ENCODE peak calls at places on chromosomes 2 and 18, in six cellular contexts. One of them, this sample, is unnamed.

GRCh38 chr2:171482308-171482707 is 40.0 kb upstream of the CYBRD1 start:
- DNase-seq in GM04503: peak; percentile 4
- DNase-seq in COR-L47: no peak
- DNase-seq in DMS153: no peak
- DNase-seq in iPS-NIHi11: no peak
- DNase-seq in stimulated activated naive B cell treated with anti-CD40 and anti-IgM and Interleukin-4, amounts not matched to agents 10 μg/mL and 1 μg/mL and 100 μg/mL, for 72 hours: no peak
- DNase-seq in this sample: no peak

GRCh38 chr2:25301453-25302352 is 40.0 kb downstream of the DNMT3A start:
- DNase-seq in GM04503: peak; percentile 36
- DNase-seq in COR-L47: no peak
- DNase-seq in DMS153: no peak
- DNase-seq in iPS-NIHi11: no peak
- DNase-seq in stimulated activated naive B cell treated with anti-CD40 and anti-IgM and Interleukin-4, amounts not matched to agents 10 μg/mL and 1 μg/mL and 100 μg/mL, for 72 hours: peak; percentile 92
- DNase-seq in this sample: no peak

GRCh38 chr2:11777066-11777782 is 30.8 kb downstream of the LPIN1 start:
- DNase-seq in GM04503: no peak
- DNase-seq in COR-L47: no peak
- DNase-seq in DMS153: peak; percentile 16
- DNase-seq in iPS-NIHi11: no peak
- DNase-seq in stimulated activated naive B cell treated with anti-CD40 and anti-IgM and Interleukin-4, amounts not matched to agents 10 μg/mL and 1 μg/mL and 100 μg/mL, for 72 hours: no peak
- DNase-seq in this sample: no peak

GRCh38 chr2:240651185-240651584 is 25.9 kb downstream of the GPR35 start:
- DNase-seq in GM04503: no peak
- DNase-seq in COR-L47: no peak
- DNase-seq in DMS153: no peak
- DNase-seq in iPS-NIHi11: no peak
- DNase-seq in stimulated activated naive B cell treated with anti-CD40 and anti-IgM and Interleukin-4, amounts not matched to agents 10 μg/mL and 1 μg/mL and 100 μg/mL, for 72 hours: no peak
- DNase-seq in this sample: no peak

GRCh38 chr18:25832008-25832604 is 258.3 kb downstream of the SS18 start:
- DNase-seq in GM04503: no peak
- DNase-seq in COR-L47: peak; percentile 3
- DNase-seq in DMS153: no peak
- DNase-seq in iPS-NIHi11: peak; percentile 74
- DNase-seq in stimulated activated naive B cell treated with anti-CD40 and anti-IgM and Interleukin-4, amounts not matched to agents 10 μg/mL and 1 μg/mL and 100 μg/mL, for 72 hours: peak; percentile 4
- DNase-seq in this sample: peak; percentile 61

GRCh38 chr18:49061906-49062831 is 111.4 kb upstream of the SMAD7 start:
- DNase-seq in GM04503: no peak
- DNase-seq in COR-L47: no peak
- DNase-seq in DMS153: no peak
- DNase-seq in iPS-NIHi11: no peak
- DNase-seq in stimulated activated naive B cell treated with anti-CD40 and anti-IgM and Interleukin-4, amounts not matched to agents 10 μg/mL and 1 μg/mL and 100 μg/mL, for 72 hours: no peak
- DNase-seq in this sample: no peak

GRCh38 chr18:21703241-21703820 is 1.2 kb downstream of the ABHD3 start:
- DNase-seq in GM04503: no peak
- DNase-seq in COR-L47: no peak
- DNase-seq in DMS153: no peak
- DNase-seq in iPS-NIHi11: peak; percentile 17
- DNase-seq in stimulated activated naive B cell treated with anti-CD40 and anti-IgM and Interleukin-4, amounts not matched to agents 10 μg/mL and 1 μg/mL and 100 μg/mL, for 72 hours: no peak
- DNase-seq in this sample: no peak

GRCh38 chr2:148926291-148926961 is 51.4 kb downstream of the KIF5C start:
- DNase-seq in GM04503: no peak
- DNase-seq in COR-L47: no peak
- DNase-seq in DMS153: no peak
- DNase-seq in iPS-NIHi11: peak; percentile 52
- DNase-seq in stimulated activated naive B cell treated with anti-CD40 and anti-IgM and Interleukin-4, amounts not matched to agents 10 μg/mL and 1 μg/mL and 100 μg/mL, for 72 hours: peak; percentile 24
- DNase-seq in this sample: no peak

GRCh38 chr2:239225921-239226561 is 174.8 kb downstream of the HDAC4 start:
- DNase-seq in GM04503: peak; percentile 90
- DNase-seq in COR-L47: no peak
- DNase-seq in DMS153: no peak
- DNase-seq in iPS-NIHi11: no peak
- DNase-seq in stimulated activated naive B cell treated with anti-CD40 and anti-IgM and Interleukin-4, amounts not matched to agents 10 μg/mL and 1 μg/mL and 100 μg/mL, for 72 hours: no peak
- DNase-seq in this sample: peak; percentile 40

GRCh38 chr2:24466871-24467870 is 23.9 kb upstream of the NCOA1 start:
- DNase-seq in GM04503: no peak
- DNase-seq in COR-L47: no peak
- DNase-seq in DMS153: no peak
- DNase-seq in iPS-NIHi11: peak; percentile 38
- DNase-seq in stimulated activated naive B cell treated with anti-CD40 and anti-IgM and Interleukin-4, amounts not matched to agents 10 μg/mL and 1 μg/mL and 100 μg/mL, for 72 hours: no peak
- DNase-seq in this sample: no peak

GRCh38 chr18:24982831-24983230 is 369.1 kb downstream of the ZNF521 start:
- DNase-seq in GM04503: no peak
- DNase-seq in COR-L47: no peak
- DNase-seq in DMS153: no peak
- DNase-seq in iPS-NIHi11: no peak
- DNase-seq in stimulated activated naive B cell treated with anti-CD40 and anti-IgM and Interleukin-4, amounts not matched to agents 10 μg/mL and 1 μg/mL and 100 μg/mL, for 72 hours: no peak
- DNase-seq in this sample: no peak

GRCh38 chr2:210363261-210363660 is 48.3 kb upstream of the MYL1 start:
- DNase-seq in GM04503: no peak
- DNase-seq in COR-L47: peak; percentile 0
- DNase-seq in DMS153: no peak
- DNase-seq in iPS-NIHi11: peak; percentile 21
- DNase-seq in stimulated activated naive B cell treated with anti-CD40 and anti-IgM and Interleukin-4, amounts not matched to agents 10 μg/mL and 1 μg/mL and 100 μg/mL, for 72 hours: no peak
- DNase-seq in this sample: no peak

GRCh38 chr2:29920631-29921559 is 491 bp downstream of the ALK start:
- DNase-seq in GM04503: no peak
- DNase-seq in COR-L47: no peak
- DNase-seq in DMS153: no peak
- DNase-seq in iPS-NIHi11: no peak
- DNase-seq in stimulated activated naive B cell treated with anti-CD40 and anti-IgM and Interleukin-4, amounts not matched to agents 10 μg/mL and 1 μg/mL and 100 μg/mL, for 72 hours: no peak
- DNase-seq in this sample: no peak

GRCh38 chr2:118114863-118115262 is 26.6 kb downstream of the INSIG2 start:
- DNase-seq in GM04503: no peak
- DNase-seq in COR-L47: no peak
- DNase-seq in DMS153: no peak
- DNase-seq in iPS-NIHi11: no peak
- DNase-seq in stimulated activated naive B cell treated with anti-CD40 and anti-IgM and Interleukin-4, amounts not matched to agents 10 μg/mL and 1 μg/mL and 100 μg/mL, for 72 hours: no peak
- DNase-seq in this sample: no peak

GRCh38 chr2:74092236-74092635 is 55.5 kb downstream of the BOLA3 start:
- DNase-seq in GM04503: no peak
- DNase-seq in COR-L47: no peak
- DNase-seq in DMS153: no peak
- DNase-seq in iPS-NIHi11: no peak
- DNase-seq in stimulated activated naive B cell treated with anti-CD40 and anti-IgM and Interleukin-4, amounts not matched to agents 10 μg/mL and 1 μg/mL and 100 μg/mL, for 72 hours: no peak
- DNase-seq in this sample: no peak

GRCh38 chr18:48777026-48777736 is 173.6 kb downstream of the SMAD7 start:
- DNase-seq in GM04503: no peak
- DNase-seq in COR-L47: peak; percentile 55
- DNase-seq in DMS153: peak; percentile 21
- DNase-seq in iPS-NIHi11: peak; percentile 97
- DNase-seq in stimulated activated naive B cell treated with anti-CD40 and anti-IgM and Interleukin-4, amounts not matched to agents 10 μg/mL and 1 μg/mL and 100 μg/mL, for 72 hours: peak; percentile 38
- DNase-seq in this sample: peak; percentile 69

GRCh38 chr18:77650799-77651385 is 401.2 kb downstream of the GALR1 start:
- DNase-seq in GM04503: no peak
- DNase-seq in COR-L47: peak; percentile 73
- DNase-seq in DMS153: peak; percentile 48
- DNase-seq in iPS-NIHi11: peak; percentile 96
- DNase-seq in stimulated activated naive B cell treated with anti-CD40 and anti-IgM and Interleukin-4, amounts not matched to agents 10 μg/mL and 1 μg/mL and 100 μg/mL, for 72 hours: peak; percentile 48
- DNase-seq in this sample: peak; percentile 68

GRCh38 chr2:234980476-234981187 is 28.8 kb downstream of the SH3BP4 start:
- DNase-seq in GM04503: no peak
- DNase-seq in COR-L47: peak; percentile 85
- DNase-seq in DMS153: peak; percentile 69
- DNase-seq in iPS-NIHi11: no peak
- DNase-seq in stimulated activated naive B cell treated with anti-CD40 and anti-IgM and Interleukin-4, amounts not matched to agents 10 μg/mL and 1 μg/mL and 100 μg/mL, for 72 hours: no peak
- DNase-seq in this sample: no peak

GRCh38 chr2:9777081-9777480 is 66.2 kb upstream of the TAF1B start:
- DNase-seq in GM04503: no peak
- DNase-seq in COR-L47: no peak
- DNase-seq in DMS153: no peak
- DNase-seq in iPS-NIHi11: no peak
- DNase-seq in stimulated activated naive B cell treated with anti-CD40 and anti-IgM and Interleukin-4, amounts not matched to agents 10 μg/mL and 1 μg/mL and 100 μg/mL, for 72 hours: no peak
- DNase-seq in this sample: no peak

GRCh38 chr18:55321268-55322175 is 266.5 kb downstream of the TCF4 start:
- DNase-seq in GM04503: peak; percentile 64
- DNase-seq in COR-L47: peak; percentile 95
- DNase-seq in DMS153: peak; percentile 70
- DNase-seq in iPS-NIHi11: peak; percentile 72
- DNase-seq in stimulated activated naive B cell treated with anti-CD40 and anti-IgM and Interleukin-4, amounts not matched to agents 10 μg/mL and 1 μg/mL and 100 μg/mL, for 72 hours: peak; percentile 84
- DNase-seq in this sample: peak; percentile 84

GRCh38 chr2:222456479-222457077 is 32.2 kb downstream of the SGPP2 start:
- DNase-seq in GM04503: no peak
- DNase-seq in COR-L47: no peak
- DNase-seq in DMS153: no peak
- DNase-seq in iPS-NIHi11: no peak
- DNase-seq in stimulated activated naive B cell treated with anti-CD40 and anti-IgM and Interleukin-4, amounts not matched to agents 10 μg/mL and 1 μg/mL and 100 μg/mL, for 72 hours: no peak
- DNase-seq in this sample: no peak

GRCh38 chr2:64404002-64404731 is 49.8 kb upstream of the LGALSL start:
- DNase-seq in GM04503: no peak
- DNase-seq in COR-L47: peak; percentile 82
- DNase-seq in DMS153: peak; percentile 83
- DNase-seq in iPS-NIHi11: peak; percentile 87
- DNase-seq in stimulated activated naive B cell treated with anti-CD40 and anti-IgM and Interleukin-4, amounts not matched to agents 10 μg/mL and 1 μg/mL and 100 μg/mL, for 72 hours: no peak
- DNase-seq in this sample: peak; percentile 96

GRCh38 chr18:2111456-2111855 is 459.8 kb downstream of the METTL4 start:
- DNase-seq in GM04503: peak; percentile 17
- DNase-seq in COR-L47: no peak
- DNase-seq in DMS153: no peak
- DNase-seq in iPS-NIHi11: no peak
- DNase-seq in stimulated activated naive B cell treated with anti-CD40 and anti-IgM and Interleukin-4, amounts not matched to agents 10 μg/mL and 1 μg/mL and 100 μg/mL, for 72 hours: no peak
- DNase-seq in this sample: no peak

GRCh38 chr2:67879586-67880290 is 183.1 kb downstream of the C1D start:
- DNase-seq in GM04503: no peak
- DNase-seq in COR-L47: no peak
- DNase-seq in DMS153: no peak
- DNase-seq in iPS-NIHi11: no peak
- DNase-seq in stimulated activated naive B cell treated with anti-CD40 and anti-IgM and Interleukin-4, amounts not matched to agents 10 μg/mL and 1 μg/mL and 100 μg/mL, for 72 hours: no peak
- DNase-seq in this sample: no peak

GRCh38 chr2:14681608-14682007 is 49.1 kb downstream of the LRATD1 start:
- DNase-seq in GM04503: no peak
- DNase-seq in COR-L47: no peak
- DNase-seq in DMS153: no peak
- DNase-seq in iPS-NIHi11: no peak
- DNase-seq in stimulated activated naive B cell treated with anti-CD40 and anti-IgM and Interleukin-4, amounts not matched to agents 10 μg/mL and 1 μg/mL and 100 μg/mL, for 72 hours: no peak
- DNase-seq in this sample: no peak

GRCh38 chr2:62641410-62641843 is 64.1 kb upstream of the EHBP1 start:
- DNase-seq in GM04503: no peak
- DNase-seq in COR-L47: no peak
- DNase-seq in DMS153: no peak
- DNase-seq in iPS-NIHi11: no peak
- DNase-seq in stimulated activated naive B cell treated with anti-CD40 and anti-IgM and Interleukin-4, amounts not matched to agents 10 μg/mL and 1 μg/mL and 100 μg/mL, for 72 hours: no peak
- DNase-seq in this sample: no peak

GRCh38 chr2:76089683-76090082 is 379.0 kb upstream of the GCFC2 start:
- DNase-seq in GM04503: no peak
- DNase-seq in COR-L47: no peak
- DNase-seq in DMS153: no peak
- DNase-seq in iPS-NIHi11: no peak
- DNase-seq in stimulated activated naive B cell treated with anti-CD40 and anti-IgM and Interleukin-4, amounts not matched to agents 10 μg/mL and 1 μg/mL and 100 μg/mL, for 72 hours: no peak
- DNase-seq in this sample: no peak

GRCh38 chr2:127596311-127597045 is 49.5 kb upstream of the GPR17 start:
- DNase-seq in GM04503: no peak
- DNase-seq in COR-L47: no peak
- DNase-seq in DMS153: no peak
- DNase-seq in iPS-NIHi11: no peak
- DNase-seq in stimulated activated naive B cell treated with anti-CD40 and anti-IgM and Interleukin-4, amounts not matched to agents 10 μg/mL and 1 μg/mL and 100 μg/mL, for 72 hours: no peak
- DNase-seq in this sample: no peak

GRCh38 chr2:143463717-143464116 is 334.5 kb downstream of the ARHGAP15 start:
- DNase-seq in GM04503: no peak
- DNase-seq in COR-L47: no peak
- DNase-seq in DMS153: no peak
- DNase-seq in iPS-NIHi11: no peak
- DNase-seq in stimulated activated naive B cell treated with anti-CD40 and anti-IgM and Interleukin-4, amounts not matched to agents 10 μg/mL and 1 μg/mL and 100 μg/mL, for 72 hours: no peak
- DNase-seq in this sample: no peak

GRCh38 chr18:46401486-46402115 is 255.4 kb downstream of the LOXHD1 start:
- DNase-seq in GM04503: no peak
- DNase-seq in COR-L47: no peak
- DNase-seq in DMS153: no peak
- DNase-seq in iPS-NIHi11: no peak
- DNase-seq in stimulated activated naive B cell treated with anti-CD40 and anti-IgM and Interleukin-4, amounts not matched to agents 10 μg/mL and 1 μg/mL and 100 μg/mL, for 72 hours: no peak
- DNase-seq in this sample: no peak

GRCh38 chr2:79219383-79219988 is 59.9 kb upstream of the REG3A start:
- DNase-seq in GM04503: no peak
- DNase-seq in COR-L47: peak; percentile 5
- DNase-seq in DMS153: peak; percentile 28
- DNase-seq in iPS-NIHi11: peak; percentile 69
- DNase-seq in stimulated activated naive B cell treated with anti-CD40 and anti-IgM and Interleukin-4, amounts not matched to agents 10 μg/mL and 1 μg/mL and 100 μg/mL, for 72 hours: peak; percentile 4
- DNase-seq in this sample: peak; percentile 45

GRCh38 chr2:153074207-153074606 is 355.8 kb downstream of the ARL6IP6 start:
- DNase-seq in GM04503: no peak
- DNase-seq in COR-L47: no peak
- DNase-seq in DMS153: no peak
- DNase-seq in iPS-NIHi11: no peak
- DNase-seq in stimulated activated naive B cell treated with anti-CD40 and anti-IgM and Interleukin-4, amounts not matched to agents 10 μg/mL and 1 μg/mL and 100 μg/mL, for 72 hours: no peak
- DNase-seq in this sample: no peak

GRCh38 chr2:233074106-233074505 is 14.0 kb downstream of the INPP5D start:
- DNase-seq in GM04503: no peak
- DNase-seq in COR-L47: no peak
- DNase-seq in DMS153: no peak
- DNase-seq in iPS-NIHi11: no peak
- DNase-seq in stimulated activated naive B cell treated with anti-CD40 and anti-IgM and Interleukin-4, amounts not matched to agents 10 μg/mL and 1 μg/mL and 100 μg/mL, for 72 hours: no peak
- DNase-seq in this sample: no peak

GRCh38 chr2:10320575-10320931 is 17.8 kb downstream of the HPCAL1 start:
- DNase-seq in GM04503: no peak
- DNase-seq in COR-L47: no peak
- DNase-seq in DMS153: no peak
- DNase-seq in iPS-NIHi11: no peak
- DNase-seq in stimulated activated naive B cell treated with anti-CD40 and anti-IgM and Interleukin-4, amounts not matched to agents 10 μg/mL and 1 μg/mL and 100 μg/mL, for 72 hours: no peak
- DNase-seq in this sample: no peak

GRCh38 chr2:211944572-211944971 is 594.0 kb downstream of the ERBB4 start:
- DNase-seq in GM04503: no peak
- DNase-seq in COR-L47: peak; percentile 43
- DNase-seq in DMS153: no peak
- DNase-seq in iPS-NIHi11: peak; percentile 6
- DNase-seq in stimulated activated naive B cell treated with anti-CD40 and anti-IgM and Interleukin-4, amounts not matched to agents 10 μg/mL and 1 μg/mL and 100 μg/mL, for 72 hours: no peak
- DNase-seq in this sample: no peak

GRCh38 chr18:27136208-27136535 is 48.9 kb downstream of the CHST9 start:
- DNase-seq in GM04503: no peak
- DNase-seq in COR-L47: no peak
- DNase-seq in DMS153: no peak
- DNase-seq in iPS-NIHi11: peak; percentile 63
- DNase-seq in stimulated activated naive B cell treated with anti-CD40 and anti-IgM and Interleukin-4, amounts not matched to agents 10 μg/mL and 1 μg/mL and 100 μg/mL, for 72 hours: no peak
- DNase-seq in this sample: no peak

GRCh38 chr2:38443021-38443541 is 66.0 kb upstream of the ATL2 start:
- DNase-seq in GM04503: no peak
- DNase-seq in COR-L47: no peak
- DNase-seq in DMS153: no peak
- DNase-seq in iPS-NIHi11: no peak
- DNase-seq in stimulated activated naive B cell treated with anti-CD40 and anti-IgM and Interleukin-4, amounts not matched to agents 10 μg/mL and 1 μg/mL and 100 μg/mL, for 72 hours: no peak
- DNase-seq in this sample: no peak

GRCh38 chr2:33221046-33221784 is 255.2 kb upstream of the RASGRP3 start:
- DNase-seq in GM04503: no peak
- DNase-seq in COR-L47: no peak
- DNase-seq in DMS153: no peak
- DNase-seq in iPS-NIHi11: no peak
- DNase-seq in stimulated activated naive B cell treated with anti-CD40 and anti-IgM and Interleukin-4, amounts not matched to agents 10 μg/mL and 1 μg/mL and 100 μg/mL, for 72 hours: no peak
- DNase-seq in this sample: no peak

GRCh38 chr18:7117390-7118355 is at the start of gene LAMA1:
- DNase-seq in GM04503: no peak
- DNase-seq in COR-L47: peak; percentile 24
- DNase-seq in DMS153: no peak
- DNase-seq in iPS-NIHi11: peak; percentile 86
- DNase-seq in stimulated activated naive B cell treated with anti-CD40 and anti-IgM and Interleukin-4, amounts not matched to agents 10 μg/mL and 1 μg/mL and 100 μg/mL, for 72 hours: no peak
- DNase-seq in this sample: peak; percentile 21